ENCODE peak calls at places on chromosomes 4 and X, in six cellular contexts. G, S, P, E, B and X are unnamed samples.

GRCh38 chr4:76856183-76856969 is 41.6 kb downstream of the SOWAHB start:
- DNase-seq in G (no peak), S (no peak), P (no peak), E (no peak), B (peak), X (peak)

GRCh38 chrX:46597208-46597607 is 23.6 kb downstream of the CHST7 start:
- DNase-seq in G (no peak), S (no peak), P (no peak), E (no peak), B (no peak), X (no peak)

GRCh38 chrX:39162322-39162721 is 361.1 kb downstream of the MID1IP1 start:
- DNase-seq in G (no peak), S (no peak), P (no peak), E (no peak), B (no peak), X (no peak)

GRCh38 chr4:153022233-153022632 is 86.1 kb downstream of the FHDC1 start:
- DNase-seq in G (no peak), S (no peak), P (no peak), E (no peak), B (no peak), X (no peak)

GRCh38 chr4:145679520-145679919 is 426 bp upstream of the C4orf51 start:
- DNase-seq in G (peak), S (no peak), P (no peak), E (no peak), B (peak), X (peak)

GRCh38 chrX:9555354-9555753 is 90.5 kb downstream of the TBL1X start:
- DNase-seq in G (no peak), S (no peak), P (no peak), E (no peak), B (no peak), X (peak)

GRCh38 chr4:168498259-168498658 is 1.4 kb downstream of the PALLD start:
- DNase-seq in G (no peak), S (no peak), P (no peak), E (no peak), B (no peak), X (peak)

GRCh38 chr4:20589436-20589835 is 110.8 kb upstream of the PACRGL start:
- DNase-seq in G (no peak), S (no peak), P (no peak), E (no peak), B (no peak), X (no peak)

GRCh38 chr4:147833254-147833653 is 101.4 kb downstream of the ARHGAP10 start:
- DNase-seq in G (no peak), S (no peak), P (no peak), E (no peak), B (no peak), X (peak)

GRCh38 chr4:29805245-29805644 is 914.9 kb upstream of the PCDH7 start:
- DNase-seq in G (no peak), S (no peak), P (no peak), E (no peak), B (peak), X (peak)

GRCh38 chrX:39814391-39814790 is 283.4 kb downstream of the BCOR start:
- DNase-seq in G (no peak), S (no peak), P (no peak), E (peak), B (no peak), X (peak)

GRCh38 chr4:113561758-113562157 is 199.8 kb downstream of the CAMK2D start:
- DNase-seq in G (no peak), S (no peak), P (no peak), E (no peak), B (no peak), X (no peak)

GRCh38 chr4:145954924-145955339 is 16.3 kb upstream of the ZNF827 start:
- DNase-seq in G (no peak), S (no peak), P (no peak), E (peak), B (no peak), X (peak)

GRCh38 chr4:15963001-15963451 is at the start of gene FGFBP2:
- DNase-seq in G (peak), S (no peak), P (peak), E (no peak), B (peak), X (peak)

GRCh38 chr4:132669786-132670185 is 479.3 kb upstream of the PCDH10 start:
- DNase-seq in G (no peak), S (no peak), P (no peak), E (no peak), B (no peak), X (no peak)

GRCh38 chrX:123803331-123803983 is 56.4 kb upstream of the XIAP start:
- DNase-seq in G (peak), S (no peak), P (peak), E (peak), B (peak), X (peak)

GRCh38 chr4:156190606-156191005 is 236.9 kb upstream of the CTSO start:
- DNase-seq in G (no peak), S (no peak), P (no peak), E (no peak), B (no peak), X (peak)

GRCh38 chrX:46461653-46462191 is 83.5 kb downstream of the ZNF674 start:
- DNase-seq in G (no peak), S (peak), P (no peak), E (no peak), B (no peak), X (no peak)

GRCh38 chrX:24877854-24878650 is 137.7 kb downstream of the ARX start:
- DNase-seq in G (peak), S (no peak), P (no peak), E (no peak), B (peak), X (peak)

GRCh38 chrX:156002517-156002916 is 5.0 kb downstream of the IL9R start:
- DNase-seq in G (no peak), S (no peak), P (no peak), E (peak), B (no peak), X (no peak)

GRCh38 chr4:85127653-85128052 is 161.2 kb upstream of the WDFY3 start:
- DNase-seq in G (peak), S (no peak), P (peak), E (peak), B (peak), X (no peak)

GRCh38 chrX:70262952-70263567 is 3.1 kb upstream of the P2RY4 start:
- DNase-seq in G (peak), S (no peak), P (peak), E (peak), B (peak), X (peak)

GRCh38 chr4:86968477-86969015 is 33.7 kb downstream of the AFF1 start:
- DNase-seq in G (no peak), S (no peak), P (no peak), E (no peak), B (no peak), X (no peak)

GRCh38 chr4:168831919-168832745 is 177.9 kb downstream of the CBR4 start:
- DNase-seq in G (peak), S (no peak), P (peak), E (peak), B (peak), X (peak)

GRCh38 chr4:40626183-40626990 is 3.3 kb downstream of the RBM47 start:
- DNase-seq in G (no peak), S (no peak), P (no peak), E (no peak), B (no peak), X (peak)

GRCh38 chrX:19382500-19383145 is 38.9 kb downstream of the PDHA1 start:
- DNase-seq in G (peak), S (no peak), P (peak), E (peak), B (peak), X (peak)
- TF ChIP-seq SMC3 in G (peak), S (peak), P (peak), E (peak), B (no peak), X (peak)

GRCh38 chrX:119423631-119424030 is 24.5 kb downstream of the SLC25A43 start:
- DNase-seq in G (no peak), S (no peak), P (no peak), E (no peak), B (no peak), X (peak)
- TF ChIP-seq SMC3 in G (no peak), S (no peak), P (no peak), E (no peak), B (no peak), X (no peak)

GRCh38 chr4:118756958-118757357 is 71.8 kb downstream of the METTL14 start:
- DNase-seq in G (no peak), S (no peak), P (no peak), E (no peak), B (no peak), X (no peak)

GRCh38 chr4:118756429-118756828 is 71.2 kb downstream of the METTL14 start:
- DNase-seq in G (no peak), S (no peak), P (no peak), E (no peak), B (peak), X (no peak)

GRCh38 chr4:118758293-118758692 is 73.1 kb downstream of the METTL14 start:
- DNase-seq in G (no peak), S (no peak), P (no peak), E (no peak), B (no peak), X (peak)

GRCh38 chr4:118759481-118759880 is 74.3 kb downstream of the METTL14 start:
- DNase-seq in G (no peak), S (no peak), P (no peak), E (no peak), B (no peak), X (no peak)

DNA sequence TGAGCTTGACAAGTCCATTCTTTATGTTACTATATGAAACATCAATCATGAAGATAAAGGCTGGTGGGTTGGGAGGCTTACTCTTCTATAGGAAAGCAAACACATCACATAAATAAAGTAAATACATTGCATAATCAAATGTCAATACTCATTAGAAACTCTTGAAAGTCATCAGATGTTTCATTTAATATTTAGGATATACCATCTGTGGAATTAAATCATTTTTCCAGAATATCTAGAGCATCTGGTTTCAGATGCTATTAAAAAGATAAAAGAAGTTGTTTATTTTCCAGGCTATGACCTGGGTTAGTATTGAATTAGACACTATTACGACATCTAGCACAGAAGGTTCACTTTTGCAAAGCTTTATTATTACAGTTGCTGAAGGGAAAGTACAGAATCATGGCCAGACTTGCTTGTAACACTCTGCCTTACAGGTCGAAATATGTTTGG is 72.6 kb downstream of the METTL14 start:
- DNase-seq in G (no peak), S (no peak), P (no peak), E (no peak), B (peak), X (peak)
- TF ChIP-seq SMC3 in G (no peak), S (no peak), P (no peak), E (no peak), B (no peak), X (no peak)

GRCh38 chr4:6262847-6263487 is 6.7 kb upstream of the WFS1 start:
- DNase-seq in G (no peak), S (no peak), P (no peak), E (no peak), B (no peak), X (no peak)
- TF ChIP-seq SMC3 in G (no peak), S (no peak), P (no peak), E (no peak), B (no peak), X (no peak)

GRCh38 chr4:178671766-178672165 is 1229.5 kb upstream of the AGA start:
- DNase-seq in G (no peak), S (no peak), P (no peak), E (no peak), B (no peak), X (no peak)

DNA sequence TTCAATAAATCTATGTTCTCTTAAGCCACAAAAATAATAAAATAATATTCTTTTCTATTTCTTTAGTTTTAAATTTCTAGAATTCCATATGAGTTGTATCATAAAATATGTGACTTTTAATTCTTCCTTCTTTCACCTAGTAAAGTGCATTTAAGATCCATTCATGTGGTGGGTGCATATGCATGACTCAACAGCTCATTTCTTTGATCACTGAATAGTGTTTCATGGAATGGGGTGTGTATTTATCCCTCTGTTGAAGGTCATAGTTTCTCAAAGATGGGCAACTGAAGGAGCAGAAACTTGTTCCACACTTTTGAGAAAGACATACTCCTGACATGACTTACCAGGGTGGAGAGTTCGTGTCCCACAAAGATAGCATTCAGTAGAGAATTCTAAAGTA is 1230.3 kb upstream of the AGA start:
- DNase-seq in G (no peak), S (no peak), P (no peak), E (no peak), B (no peak), X (no peak)
- TF ChIP-seq SMC3 in G (no peak), S (no peak), P (no peak), E (no peak), B (no peak), X (no peak)

GRCh38 chrX:3651272-3651671 is 62.2 kb downstream of the PRKX start:
- DNase-seq in G (no peak), S (no peak), P (peak), E (no peak), B (no peak), X (peak)
- TF ChIP-seq SMC3 in G (peak), S (peak), P (no peak), E (no peak), B (no peak), X (peak)

GRCh38 chr4:1735215-1735614 is 13.9 kb downstream of the TACC3 start:
- DNase-seq in G (no peak), S (no peak), P (no peak), E (no peak), B (no peak), X (no peak)

GRCh38 chr4:1738410-1738809 is 17.1 kb downstream of the TACC3 start:
- DNase-seq in G (no peak), S (no peak), P (no peak), E (no peak), B (no peak), X (no peak)

GRCh38 chr4:1737666-1738065 is 16.3 kb downstream of the TACC3 start:
- DNase-seq in G (no peak), S (no peak), P (no peak), E (no peak), B (no peak), X (no peak)

GRCh38 chr4:1739358-1739757 is 18.0 kb downstream of the TACC3 start:
- DNase-seq in G (no peak), S (no peak), P (no peak), E (no peak), B (no peak), X (no peak)

DNA sequence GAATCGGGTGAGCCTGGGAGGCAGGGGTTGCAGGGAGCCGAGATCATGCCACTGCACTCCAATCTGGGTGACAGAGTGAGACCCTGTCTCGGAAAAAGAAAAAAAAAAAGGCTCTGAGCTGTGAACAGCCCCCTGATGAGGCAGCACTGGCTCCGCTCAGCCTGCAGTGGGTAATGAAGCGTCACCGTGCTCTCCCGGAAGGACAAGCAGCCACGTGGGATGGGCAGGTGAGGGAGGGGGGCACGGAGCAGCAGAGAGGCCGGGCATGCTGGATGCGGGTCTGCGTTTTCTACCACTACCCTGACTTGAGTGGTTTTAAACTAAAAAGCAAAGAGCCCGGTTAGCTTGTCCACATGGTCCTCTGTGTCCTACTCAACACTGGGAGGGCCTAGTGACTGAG is 15.5 kb downstream of the TACC3 start:
- DNase-seq in G (no peak), S (no peak), P (no peak), E (no peak), B (no peak), X (no peak)
- TF ChIP-seq SMC3 in G (no peak), S (no peak), P (no peak), E (no peak), B (no peak), X (no peak)

DNA sequence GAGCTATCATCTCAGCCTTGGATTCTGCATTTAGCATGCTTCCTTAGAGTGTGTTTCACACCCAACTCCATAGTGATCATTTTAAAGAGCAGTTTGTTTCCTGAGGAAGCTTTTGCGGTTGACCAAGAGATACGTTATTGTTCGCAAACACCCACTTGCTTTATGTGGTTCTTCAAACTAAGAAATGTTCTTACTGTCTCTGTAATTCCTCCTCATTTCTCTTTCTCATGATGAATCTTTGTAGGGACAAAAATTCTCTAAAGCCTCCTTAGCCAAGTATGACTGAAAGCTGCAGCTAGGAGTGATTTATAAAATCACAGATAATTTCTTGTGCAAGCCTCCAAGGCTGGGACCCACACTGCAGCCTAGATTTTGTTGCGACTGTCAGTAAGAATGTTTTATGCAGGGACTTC is 10.0 kb downstream of the TNIP3 start:
- DNase-seq in G (no peak), S (peak), P (no peak), E (no peak), B (no peak), X (no peak)
- TF ChIP-seq SMC3 in G (no peak), S (no peak), P (no peak), E (no peak), B (no peak), X (no peak)